ENCODE peak calls at places on chromosomes 13 and 19, in seven cellular contexts. Y is heart right ventricle, H is NCI-H774, B is heart left ventricle, Z is AML-193, X is lower leg skin, P is T follicular helper cell. R is an unnamed sample.

GRCh38 chr19:31504221-31504620 is 155.0 kb upstream of the TSHZ3 start:
- DNase-seq in Z (no peak), H (no peak), P (no peak), B (no peak), X (no peak), Y (no peak), R (no peak)

GRCh38 chr13:24050292-24050711 is 110.2 kb upstream of the SPATA13 start:
- DNase-seq in B (no peak), X (no peak), H (no peak), P (no peak), Z (no peak), Y (peak), R (peak)

GRCh38 chr19:10544242-10544752 is 593 bp downstream of the ATG4D start:
- DNase-seq in Y (no peak), H (no peak), B (no peak), P (no peak), Z (no peak), X (no peak), R (no peak)

GRCh38 chr19:14507704-14508246 is 10.4 kb downstream of the DNAJB1 start:
- DNase-seq in X (no peak), Y (no peak), B (no peak), H (no peak), Z (peak), P (no peak), R (peak)

GRCh38 chr13:21033866-21034601 is 27.4 kb downstream of the LATS2 start:
- DNase-seq in Y (no peak), H (no peak), Z (no peak), P (no peak), B (no peak), X (peak), R (peak)

GRCh38 chr19:39695759-39696158 is 8.5 kb upstream of the LGALS14 start:
- DNase-seq in B (no peak), Y (no peak), X (no peak), Z (no peak), H (no peak), P (no peak), R (no peak)

GRCh38 chr13:75635101-75635620 is 969 bp upstream of the LMO7 start:
- DNase-seq in P (no peak), Z (no peak), X (no peak), B (no peak), H (no peak), Y (no peak), R (no peak)

GRCh38 chr19:45790942-45791341 is 1.7 kb downstream of the DMWD start:
- DNase-seq in X (no peak), Y (no peak), Z (peak), P (no peak), B (no peak), H (no peak), R (no peak)